ENCODE peak calls at places on chromosomes 4 and X, in four cellular contexts. T is GM03348; Y is T-helper 17 cell; W is activated CD4-positive, alpha-beta T cell treated with anti-CD3 and anti-CD28 coated beads, Interleukin-2, amount 50 U/mL, for 4 hours. J is an unnamed sample.

GRCh38 chr4:25031077-25031606 is 396 bp upstream of the LGI2 start:
- DNase-seq in T (peak), Y (no peak), W (no peak), J (no peak)

GRCh38 chr4:123651536-123652175 is 255.1 kb downstream of the SPRY1 start:
- DNase-seq in T (no peak), Y (no peak), W (no peak), J (no peak)

GRCh38 chrX:75746891-75747639 is 38.0 kb downstream of the MAGEE2 start:
- DNase-seq in T (peak), Y (peak), W (peak), J (peak)

GRCh38 chrX:49884290-49884862 is 5.1 kb downstream of the USP27X start:
- DNase-seq in T (peak), Y (peak), W (peak), J (peak)

GRCh38 chr4:116573540-116573939 is 511.8 kb downstream of the TRAM1L1 start:
- DNase-seq in T (no peak), Y (no peak), W (no peak), J (no peak)

GRCh38 chr4:129344058-129344457 is 248.1 kb downstream of the C4orf33 start:
- DNase-seq in T (peak), Y (no peak), W (no peak), J (peak)

GRCh38 chrX:100647739-100648138 is 3.7 kb downstream of the SRPX2 start:
- DNase-seq in T (no peak), Y (no peak), W (no peak), J (no peak)

GRCh38 chr4:37685211-37685725 is 908 bp downstream of the RELL1 start:
- DNase-seq in T (peak), Y (peak), W (peak), J (no peak)

GRCh38 chr4:156968479-156968984 is 3.1 kb downstream of the PDGFC start:
- DNase-seq in T (peak), Y (no peak), W (no peak), J (peak)

GRCh38 chr4:95091272-95091671 is 333.5 kb downstream of the BMPR1B start:
- DNase-seq in T (no peak), Y (no peak), W (no peak), J (no peak)

GRCh38 chrX:17769701-17770269 is 32.5 kb downstream of the SCML1 start:
- DNase-seq in T (no peak), Y (no peak), W (peak), J (no peak)

GRCh38 chr4:151472297-151472696 is 63.3 kb downstream of the FHIP1A start:
- DNase-seq in T (no peak), Y (no peak), W (no peak), J (no peak)

GRCh38 chr4:90002406-90003040 is 107.9 kb downstream of the MMRN1 start:
- DNase-seq in T (no peak), Y (no peak), W (no peak), J (no peak)

GRCh38 chrX:111264397-111264796 is 5.9 kb downstream of the CAPN6 start:
- DNase-seq in T (no peak), Y (no peak), W (no peak), J (no peak)

GRCh38 chr4:112099701-112100289 is 45.5 kb upstream of the FAM241A start:
- DNase-seq in T (peak), Y (no peak), W (no peak), J (peak)

GRCh38 chrX:56726609-56727008 is 2.4 kb upstream of the NBDY start:
- DNase-seq in T (peak), Y (no peak), W (no peak), J (peak)

GRCh38 chr4:1380368-1381151 is 25.7 kb downstream of the NKX1-1 start:
- DNase-seq in T (no peak), Y (no peak), W (no peak), J (no peak)

GRCh38 chrX:41302293-41302868 is 31.6 kb upstream of the DDX3X start:
- DNase-seq in T (no peak), Y (no peak), W (no peak), J (no peak)

GRCh38 chr4:15702941-15703403 is at the start of gene BST1:
- DNase-seq in T (peak), Y (no peak), W (peak), J (no peak)

GRCh38 chr4:70651864-70652506 is 14.3 kb downstream of the JCHAIN start:
- DNase-seq in T (peak), Y (no peak), W (no peak), J (peak)

GRCh38 chrX:69238153-69238959 is 73.1 kb upstream of the PJA1 start:
- DNase-seq in T (peak), Y (no peak), W (no peak), J (no peak)

GRCh38 chr4:122603156-122603574 is 17.7 kb downstream of the IL21 start:
- DNase-seq in T (no peak), Y (no peak), W (no peak), J (no peak)

GRCh38 chr4:7761720-7762119 is 177.9 kb downstream of the AFAP1 start:
- DNase-seq in T (peak), Y (no peak), W (peak), J (peak)

GRCh38 chrX:101171883-101172400 is 47.6 kb upstream of the DRP2 start:
- DNase-seq in T (no peak), Y (no peak), W (no peak), J (no peak)

GRCh38 chr4:128322311-128322710 is 34.7 kb upstream of the PGRMC2 start:
- DNase-seq in T (peak), Y (no peak), W (no peak), J (no peak)